ENCODE peak calls at places on chromosomes 12 and 14, in nine cellular contexts. B is skeletal muscle cell, T is cardiac fibroblast, N is choroid plexus epithelial cell, Y is fibroblast of lung, I is mucosa of descending colon, J is tibial artery, L is stomach, M is A549. O is an unnamed sample.

GRCh38 chr12:130987151-130987931 is 33.6 kb downstream of the ADGRD1 start:
- DNase-seq in B (no peak), T (no peak), N (no peak), Y (no peak), I (no peak), J (no peak), L (no peak), M (no peak), O (no peak)

GRCh38 chr14:51619551-51619950 is 32.2 kb upstream of the FRMD6 start:
- DNase-seq in B (no peak), T (no peak), N (peak; percentile 37), Y (peak; percentile 68), I (no peak), J (no peak), L (no peak), M (no peak), O (no peak)

GRCh38 chr14:74580275-74580672 is 31.8 kb downstream of the LTBP2 start:
- DNase-seq in B (no peak), T (no peak), N (no peak), Y (no peak), I (no peak), J (no peak), L (no peak), M (no peak), O (no peak)

GRCh38 chr12:32390572-32391219 is 8.7 kb upstream of the FGD4 start:
- DNase-seq in B (no peak), T (peak; percentile 54), N (peak; percentile 54), Y (no peak), I (peak; percentile 69), J (no peak), L (peak; percentile 57), M (peak; percentile 77), O (no peak)

GRCh38 chr12:12265571-12266388 is 1.1 kb downstream of the LRP6 start:
- DNase-seq in B (no peak), T (peak; percentile 54), N (peak; percentile 70), Y (peak; percentile 66), I (peak; percentile 30), J (no peak), L (no peak), M (peak; percentile 35), O (no peak)

GRCh38 chr12:56714431-56714929 is 10.6 kb downstream of the NACA start:
- DNase-seq in B (no peak), T (no peak), N (no peak), Y (no peak), I (no peak), J (no peak), L (no peak), M (no peak), O (no peak)

GRCh38 chr12:88764781-88765470 is 184.7 kb upstream of the KITLG start:
- DNase-seq in B (no peak), T (no peak), N (peak; percentile 59), Y (peak; percentile 28), I (no peak), J (no peak), L (no peak), M (no peak), O (no peak)

GRCh38 chr14:21408152-21408551 is 24.3 kb upstream of the SUPT16H start:
- DNase-seq in B (peak; percentile 71), T (peak; percentile 92), N (peak; percentile 89), Y (peak; percentile 50), I (no peak), J (no peak), L (no peak), M (peak; percentile 20), O (no peak)

GRCh38 chr14:77151918-77152588 is 10.5 kb upstream of the ZDHHC22 start:
- DNase-seq in B (no peak), T (peak; percentile 52), N (peak; percentile 56), Y (peak; percentile 42), I (no peak), J (no peak), L (no peak), M (peak; percentile 42), O (no peak)

GRCh38 chr12:74983917-74984316 is 225.7 kb downstream of the KCNC2 start:
- DNase-seq in B (no peak), T (no peak), N (no peak), Y (no peak), I (no peak), J (no peak), L (no peak), M (no peak), O (no peak)

GRCh38 chr14:97603201-97603600 is 806.0 kb downstream of the VRK1 start:
- DNase-seq in B (no peak), T (no peak), N (no peak), Y (no peak), I (no peak), J (no peak), L (no peak), M (no peak), O (no peak)

GRCh38 chr12:84911331-84912190 is 1.0 kb downstream of the SLC6A15 start:
- DNase-seq in B (no peak), T (peak; percentile 88), N (peak; percentile 90), Y (peak; percentile 90), I (peak; percentile 36), J (peak; percentile 35), L (no peak), M (peak; percentile 72), O (no peak)

GRCh38 chr12:55188974-55189556 is 31.8 kb upstream of the OR10A7 start:
- DNase-seq in B (peak; percentile 28), T (peak; percentile 89), N (peak; percentile 90), Y (peak; percentile 83), I (no peak), J (no peak), L (no peak), M (peak; percentile 87), O (no peak)

GRCh38 chr14:73188501-73188903 is 48.8 kb upstream of the PAPLN start:
- DNase-seq in B (peak; percentile 47), T (peak; percentile 75), N (peak; percentile 80), Y (peak; percentile 86), I (no peak), J (no peak), L (no peak), M (peak; percentile 45), O (no peak)

GRCh38 chr14:89418452-89418851 is 1.4 kb upstream of the FOXN3 start:
- DNase-seq in B (no peak), T (no peak), N (no peak), Y (no peak), I (no peak), J (no peak), L (no peak), M (no peak), O (no peak)

GRCh38 chr12:122884091-122884826 is 11.7 kb downstream of the VPS37B start:
- DNase-seq in B (no peak), T (peak; percentile 30), N (no peak), Y (no peak), I (no peak), J (no peak), L (no peak), M (no peak), O (peak; percentile 11)

GRCh38 chr14:102227184-102227964 is 77.6 kb downstream of the MOK start:
- DNase-seq in B (no peak), T (no peak), N (no peak), Y (no peak), I (no peak), J (no peak), L (no peak), M (no peak), O (no peak)
- H3K4me3 ChIP-seq in B (no peak overlapping the region), T (no peak overlapping the region), N (no peak overlapping the region), Y (no peak overlapping the region), I (no peak overlapping the region), J (peak overlapping the region; percentile 4), L (no peak overlapping the region), M (no peak overlapping the region), O (peak overlapping the region; percentile 35)

GRCh38 chr12:6089041-6089823 is 35.2 kb downstream of the VWF start:
- DNase-seq in B (no peak), T (peak; percentile 77), N (peak; percentile 31), Y (no peak), I (no peak), J (peak; percentile 17), L (no peak), M (peak; percentile 22), O (no peak)
- H3K4me3 ChIP-seq in B (no peak overlapping the region), T (no peak overlapping the region), N (no peak overlapping the region), Y (no peak overlapping the region), I (no peak overlapping the region), J (no peak overlapping the region), L (no peak overlapping the region), M (no peak overlapping the region), O (no peak overlapping the region)

GRCh38 chr12:53210843-53211242 is 3.8 kb upstream of the ITGB7 start:
- DNase-seq in B (no peak), T (no peak), N (no peak), Y (no peak), I (no peak), J (no peak), L (no peak), M (no peak), O (no peak)

GRCh38 chr12:53208435-53208834 is 1.4 kb upstream of the ITGB7 start:
- DNase-seq in B (no peak), T (no peak), N (no peak), Y (no peak), I (no peak), J (no peak), L (no peak), M (no peak), O (no peak)

GRCh38 chr12:53207042-53207441 is at the start of gene ITGB7:
- DNase-seq in B (no peak), T (no peak), N (no peak), Y (no peak), I (peak; percentile 79), J (no peak), L (peak; percentile 52), M (no peak), O (no peak)

GRCh38 chr12:53211476-53212381 is 4.7 kb upstream of the ITGB7 start:
- DNase-seq in B (no peak), T (no peak), N (no peak), Y (no peak), I (no peak), J (no peak), L (no peak), M (peak; percentile 48), O (no peak)

GRCh38 chr12:53208877-53209463 is 1.9 kb upstream of the ITGB7 start:
- DNase-seq in B (no peak), T (no peak), N (no peak), Y (no peak), I (no peak), J (no peak), L (no peak), M (no peak), O (no peak)
- H3K4me3 ChIP-seq in B (no peak overlapping the region), T (no peak overlapping the region), N (no peak overlapping the region), Y (no peak overlapping the region), I (no peak overlapping the region), J (no peak overlapping the region), L (peak overlapping the region; percentile 10), M (no peak overlapping the region), O (no peak overlapping the region)

DNA sequence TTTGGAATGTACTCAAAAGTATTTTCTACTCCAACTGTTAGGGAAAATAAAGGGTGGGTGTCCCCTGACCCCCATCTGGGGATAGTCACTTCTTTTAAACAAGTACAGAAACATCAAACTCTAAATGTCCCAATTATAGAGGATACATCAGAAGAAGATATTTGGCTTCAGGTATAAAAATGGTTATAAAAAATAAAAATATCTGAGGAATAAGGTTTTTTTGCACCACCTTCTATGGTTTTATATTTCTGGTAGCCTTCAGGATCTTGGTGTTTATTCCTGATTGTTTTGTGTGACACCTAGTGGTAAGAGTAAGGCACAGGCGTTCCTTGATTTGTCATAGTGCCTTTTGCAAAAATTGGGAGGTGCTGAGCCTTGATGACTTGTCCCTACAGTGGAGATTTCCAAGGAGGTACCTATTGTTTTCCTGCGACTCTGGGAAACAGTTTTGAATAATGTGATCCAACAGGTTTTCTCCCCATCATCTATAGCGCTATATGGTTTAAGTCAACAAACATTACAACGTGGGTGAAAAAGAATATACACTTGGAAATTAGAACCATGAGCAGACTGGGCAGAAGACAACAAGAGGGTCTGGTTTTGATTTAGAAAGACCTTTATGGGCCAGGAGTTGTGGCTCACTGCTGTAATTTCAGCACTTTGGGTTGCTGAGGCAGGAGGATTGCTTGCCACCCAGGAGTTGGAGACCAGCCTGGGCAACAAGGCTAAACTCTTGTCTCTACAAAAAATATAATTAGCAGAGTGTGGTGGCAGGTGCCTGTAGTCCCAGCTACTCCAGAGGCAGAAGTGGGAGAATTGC is 2.5 kb upstream of the NFKBIA start:
- DNase-seq in B (no peak), T (peak; percentile 85), N (peak; percentile 81), Y (peak; percentile 81), I (no peak), J (no peak), L (no peak), M (peak; percentile 73), O (no peak)
- H3K4me3 ChIP-seq in B (no peak overlapping the region), T (no peak overlapping the region), N (no peak overlapping the region), Y (no peak overlapping the region), I (no peak overlapping the region), J (no peak overlapping the region), L (no peak overlapping the region), M (no peak overlapping the region), O (no peak overlapping the region)

O was measured in ascending aorta.